ENCODE peak calls at places on chromosomes 13 and 19, in ten cellular contexts. One of them, this sample, is unnamed.

GRCh38 chr19:57651654-57651996 is 17.1 kb upstream of the ZSCAN4 start:
- DNase-seq in amygdala: no peak
- DNase-seq in nucleus accumbens: no peak
- DNase-seq in Peyer's patch: no peak
- DNase-seq in non-pigmented ciliary epithelial cell: no peak
- DNase-seq in activated CD4-positive, CD25-positive, alpha-beta regulatory T cell treated with anti-CD3 and anti-CD28 coated beads, Interleukin-2, amount 50 U/mL, for 16 hours: no peak
- DNase-seq in NCI-H748 treated with DMSO at 0.1 percent for 48 hours: no peak
- DNase-seq in AG08396: no peak
- DNase-seq in head of caudate nucleus: no peak
- DNase-seq in activated naive CD4-positive, alpha-beta T cell treated with Interleukin-2 at 50 U/mL for 16 hours: no peak
- DNase-seq in this sample: no peak

GRCh38 chr13:110283661-110284516 is 23.1 kb downstream of the COL4A1 start:
- DNase-seq in amygdala: no peak
- DNase-seq in nucleus accumbens: no peak
- DNase-seq in Peyer's patch: no peak
- DNase-seq in non-pigmented ciliary epithelial cell: no peak
- DNase-seq in activated CD4-positive, CD25-positive, alpha-beta regulatory T cell treated with anti-CD3 and anti-CD28 coated beads, Interleukin-2, amount 50 U/mL, for 16 hours: no peak
- DNase-seq in NCI-H748 treated with DMSO at 0.1 percent for 48 hours: no peak
- DNase-seq in AG08396: no peak
- DNase-seq in head of caudate nucleus: no peak
- DNase-seq in activated naive CD4-positive, alpha-beta T cell treated with Interleukin-2 at 50 U/mL for 16 hours: no peak
- DNase-seq in this sample: no peak

GRCh38 chr13:49020940-49021548 is 45.3 kb downstream of the FNDC3A start:
- DNase-seq in amygdala: no peak
- DNase-seq in nucleus accumbens: no peak
- DNase-seq in Peyer's patch: no peak
- DNase-seq in non-pigmented ciliary epithelial cell: no peak
- DNase-seq in activated CD4-positive, CD25-positive, alpha-beta regulatory T cell treated with anti-CD3 and anti-CD28 coated beads, Interleukin-2, amount 50 U/mL, for 16 hours: no peak
- DNase-seq in NCI-H748 treated with DMSO at 0.1 percent for 48 hours: no peak
- DNase-seq in AG08396: no peak
- DNase-seq in head of caudate nucleus: no peak
- DNase-seq in activated naive CD4-positive, alpha-beta T cell treated with Interleukin-2 at 50 U/mL for 16 hours: no peak
- DNase-seq in this sample: no peak

GRCh38 chr19:2050991-2051770 is at the start of gene MKNK2:
- DNase-seq in amygdala: peak; percentile 95
- DNase-seq in nucleus accumbens: peak; percentile 94
- DNase-seq in Peyer's patch: peak; percentile 97
- DNase-seq in non-pigmented ciliary epithelial cell: no peak
- DNase-seq in activated CD4-positive, CD25-positive, alpha-beta regulatory T cell treated with anti-CD3 and anti-CD28 coated beads, Interleukin-2, amount 50 U/mL, for 16 hours: peak; percentile 93
- DNase-seq in NCI-H748 treated with DMSO at 0.1 percent for 48 hours: peak; percentile 54
- DNase-seq in AG08396: peak; percentile 100
- DNase-seq in head of caudate nucleus: peak; percentile 95
- DNase-seq in activated naive CD4-positive, alpha-beta T cell treated with Interleukin-2 at 50 U/mL for 16 hours: peak; percentile 92
- DNase-seq in this sample: peak; percentile 78

GRCh38 chr19:40237791-40238190 is 11.3 kb upstream of the CCNP start:
- DNase-seq in amygdala: no peak
- DNase-seq in nucleus accumbens: no peak
- DNase-seq in Peyer's patch: no peak
- DNase-seq in non-pigmented ciliary epithelial cell: no peak
- DNase-seq in activated CD4-positive, CD25-positive, alpha-beta regulatory T cell treated with anti-CD3 and anti-CD28 coated beads, Interleukin-2, amount 50 U/mL, for 16 hours: no peak
- DNase-seq in NCI-H748 treated with DMSO at 0.1 percent for 48 hours: no peak
- DNase-seq in AG08396: no peak
- DNase-seq in head of caudate nucleus: no peak
- DNase-seq in activated naive CD4-positive, alpha-beta T cell treated with Interleukin-2 at 50 U/mL for 16 hours: no peak
- DNase-seq in this sample: no peak

GRCh38 chr19:46784262-46785053 is 3.9 kb downstream of the SLC1A5 start:
- DNase-seq in amygdala: no peak
- DNase-seq in nucleus accumbens: no peak
- DNase-seq in Peyer's patch: peak; percentile 80
- DNase-seq in non-pigmented ciliary epithelial cell: no peak
- DNase-seq in activated CD4-positive, CD25-positive, alpha-beta regulatory T cell treated with anti-CD3 and anti-CD28 coated beads, Interleukin-2, amount 50 U/mL, for 16 hours: peak; percentile 28
- DNase-seq in NCI-H748 treated with DMSO at 0.1 percent for 48 hours: no peak
- DNase-seq in AG08396: peak; percentile 79
- DNase-seq in head of caudate nucleus: no peak
- DNase-seq in activated naive CD4-positive, alpha-beta T cell treated with Interleukin-2 at 50 U/mL for 16 hours: peak; percentile 86
- DNase-seq in this sample: peak; percentile 11

GRCh38 chr13:106314417-106314816 is 221.0 kb downstream of the EFNB2 start:
- DNase-seq in amygdala: no peak
- DNase-seq in nucleus accumbens: no peak
- DNase-seq in Peyer's patch: no peak
- DNase-seq in non-pigmented ciliary epithelial cell: no peak
- DNase-seq in activated CD4-positive, CD25-positive, alpha-beta regulatory T cell treated with anti-CD3 and anti-CD28 coated beads, Interleukin-2, amount 50 U/mL, for 16 hours: no peak
- DNase-seq in NCI-H748 treated with DMSO at 0.1 percent for 48 hours: no peak
- DNase-seq in AG08396: no peak
- DNase-seq in head of caudate nucleus: no peak
- DNase-seq in activated naive CD4-positive, alpha-beta T cell treated with Interleukin-2 at 50 U/mL for 16 hours: no peak
- DNase-seq in this sample: no peak

GRCh38 chr19:3762130-3762473 is 380 bp upstream of the MRPL54 start:
- DNase-seq in amygdala: no peak
- DNase-seq in nucleus accumbens: no peak
- DNase-seq in Peyer's patch: no peak
- DNase-seq in non-pigmented ciliary epithelial cell: no peak
- DNase-seq in activated CD4-positive, CD25-positive, alpha-beta regulatory T cell treated with anti-CD3 and anti-CD28 coated beads, Interleukin-2, amount 50 U/mL, for 16 hours: no peak
- DNase-seq in NCI-H748 treated with DMSO at 0.1 percent for 48 hours: no peak
- DNase-seq in AG08396: no peak
- DNase-seq in head of caudate nucleus: no peak
- DNase-seq in activated naive CD4-positive, alpha-beta T cell treated with Interleukin-2 at 50 U/mL for 16 hours: no peak
- DNase-seq in this sample: no peak

GRCh38 chr19:33578697-33579096 is 43.1 kb upstream of the CHST8 start:
- DNase-seq in amygdala: no peak
- DNase-seq in nucleus accumbens: no peak
- DNase-seq in Peyer's patch: no peak
- DNase-seq in non-pigmented ciliary epithelial cell: no peak
- DNase-seq in activated CD4-positive, CD25-positive, alpha-beta regulatory T cell treated with anti-CD3 and anti-CD28 coated beads, Interleukin-2, amount 50 U/mL, for 16 hours: no peak
- DNase-seq in NCI-H748 treated with DMSO at 0.1 percent for 48 hours: no peak
- DNase-seq in AG08396: no peak
- DNase-seq in head of caudate nucleus: no peak
- DNase-seq in activated naive CD4-positive, alpha-beta T cell treated with Interleukin-2 at 50 U/mL for 16 hours: no peak
- DNase-seq in this sample: no peak

GRCh38 chr13:34361528-34361927 is 543.6 kb downstream of the RFC3 start:
- DNase-seq in amygdala: no peak
- DNase-seq in nucleus accumbens: no peak
- DNase-seq in Peyer's patch: no peak
- DNase-seq in non-pigmented ciliary epithelial cell: no peak
- DNase-seq in activated CD4-positive, CD25-positive, alpha-beta regulatory T cell treated with anti-CD3 and anti-CD28 coated beads, Interleukin-2, amount 50 U/mL, for 16 hours: no peak
- DNase-seq in NCI-H748 treated with DMSO at 0.1 percent for 48 hours: no peak
- DNase-seq in AG08396: no peak
- DNase-seq in head of caudate nucleus: no peak
- DNase-seq in activated naive CD4-positive, alpha-beta T cell treated with Interleukin-2 at 50 U/mL for 16 hours: no peak
- DNase-seq in this sample: no peak

GRCh38 chr19:45070214-45070613 is 6.1 kb downstream of the ZNF296 start:
- DNase-seq in amygdala: no peak
- DNase-seq in nucleus accumbens: no peak
- DNase-seq in Peyer's patch: no peak
- DNase-seq in non-pigmented ciliary epithelial cell: no peak
- DNase-seq in activated CD4-positive, CD25-positive, alpha-beta regulatory T cell treated with anti-CD3 and anti-CD28 coated beads, Interleukin-2, amount 50 U/mL, for 16 hours: no peak
- DNase-seq in NCI-H748 treated with DMSO at 0.1 percent for 48 hours: no peak
- DNase-seq in AG08396: no peak
- DNase-seq in head of caudate nucleus: no peak
- DNase-seq in activated naive CD4-positive, alpha-beta T cell treated with Interleukin-2 at 50 U/mL for 16 hours: no peak
- DNase-seq in this sample: no peak

GRCh38 chr13:110937511-110938303 is 22.8 kb upstream of the ANKRD10 start:
- DNase-seq in amygdala: no peak
- DNase-seq in nucleus accumbens: no peak
- DNase-seq in Peyer's patch: no peak
- DNase-seq in non-pigmented ciliary epithelial cell: no peak
- DNase-seq in activated CD4-positive, CD25-positive, alpha-beta regulatory T cell treated with anti-CD3 and anti-CD28 coated beads, Interleukin-2, amount 50 U/mL, for 16 hours: no peak
- DNase-seq in NCI-H748 treated with DMSO at 0.1 percent for 48 hours: no peak
- DNase-seq in AG08396: no peak
- DNase-seq in head of caudate nucleus: no peak
- DNase-seq in activated naive CD4-positive, alpha-beta T cell treated with Interleukin-2 at 50 U/mL for 16 hours: no peak
- DNase-seq in this sample: no peak

GRCh38 chr13:62337109-62337880 is 921.6 kb upstream of the PCDH20 start:
- DNase-seq in amygdala: no peak
- DNase-seq in nucleus accumbens: no peak
- DNase-seq in Peyer's patch: no peak
- DNase-seq in non-pigmented ciliary epithelial cell: no peak
- DNase-seq in activated CD4-positive, CD25-positive, alpha-beta regulatory T cell treated with anti-CD3 and anti-CD28 coated beads, Interleukin-2, amount 50 U/mL, for 16 hours: no peak
- DNase-seq in NCI-H748 treated with DMSO at 0.1 percent for 48 hours: no peak
- DNase-seq in AG08396: no peak
- DNase-seq in head of caudate nucleus: no peak
- DNase-seq in activated naive CD4-positive, alpha-beta T cell treated with Interleukin-2 at 50 U/mL for 16 hours: no peak
- DNase-seq in this sample: no peak

GRCh38 chr19:32928806-32929205 is 43.0 kb downstream of the CEP89 start:
- DNase-seq in amygdala: no peak
- DNase-seq in nucleus accumbens: no peak
- DNase-seq in Peyer's patch: no peak
- DNase-seq in non-pigmented ciliary epithelial cell: no peak
- DNase-seq in activated CD4-positive, CD25-positive, alpha-beta regulatory T cell treated with anti-CD3 and anti-CD28 coated beads, Interleukin-2, amount 50 U/mL, for 16 hours: no peak
- DNase-seq in NCI-H748 treated with DMSO at 0.1 percent for 48 hours: peak; percentile 94
- DNase-seq in AG08396: no peak
- DNase-seq in head of caudate nucleus: no peak
- DNase-seq in activated naive CD4-positive, alpha-beta T cell treated with Interleukin-2 at 50 U/mL for 16 hours: no peak
- DNase-seq in this sample: no peak

GRCh38 chr19:5632241-5632612 is 9.3 kb downstream of the SAFB start:
- DNase-seq in amygdala: no peak
- DNase-seq in nucleus accumbens: no peak
- DNase-seq in Peyer's patch: no peak
- DNase-seq in non-pigmented ciliary epithelial cell: no peak
- DNase-seq in activated CD4-positive, CD25-positive, alpha-beta regulatory T cell treated with anti-CD3 and anti-CD28 coated beads, Interleukin-2, amount 50 U/mL, for 16 hours: no peak
- DNase-seq in NCI-H748 treated with DMSO at 0.1 percent for 48 hours: no peak
- DNase-seq in AG08396: no peak
- DNase-seq in head of caudate nucleus: no peak
- DNase-seq in activated naive CD4-positive, alpha-beta T cell treated with Interleukin-2 at 50 U/mL for 16 hours: no peak
- DNase-seq in this sample: no peak

GRCh38 chr19:43464089-43464775 is 1.2 kb downstream of the LYPD3 start:
- DNase-seq in amygdala: peak; percentile 81
- DNase-seq in nucleus accumbens: peak; percentile 58
- DNase-seq in Peyer's patch: peak; percentile 84
- DNase-seq in non-pigmented ciliary epithelial cell: no peak
- DNase-seq in activated CD4-positive, CD25-positive, alpha-beta regulatory T cell treated with anti-CD3 and anti-CD28 coated beads, Interleukin-2, amount 50 U/mL, for 16 hours: no peak
- DNase-seq in NCI-H748 treated with DMSO at 0.1 percent for 48 hours: peak; percentile 81
- DNase-seq in AG08396: no peak
- DNase-seq in head of caudate nucleus: peak; percentile 69
- DNase-seq in activated naive CD4-positive, alpha-beta T cell treated with Interleukin-2 at 50 U/mL for 16 hours: peak; percentile 75
- DNase-seq in this sample: peak; percentile 65

GRCh38 chr19:56837004-56837403 is 3.5 kb downstream of the PEG3 start:
- DNase-seq in amygdala: peak; percentile 23
- DNase-seq in nucleus accumbens: peak; percentile 3
- DNase-seq in Peyer's patch: no peak
- DNase-seq in non-pigmented ciliary epithelial cell: no peak
- DNase-seq in activated CD4-positive, CD25-positive, alpha-beta regulatory T cell treated with anti-CD3 and anti-CD28 coated beads, Interleukin-2, amount 50 U/mL, for 16 hours: no peak
- DNase-seq in NCI-H748 treated with DMSO at 0.1 percent for 48 hours: no peak
- DNase-seq in AG08396: no peak
- DNase-seq in head of caudate nucleus: peak; percentile 11
- DNase-seq in activated naive CD4-positive, alpha-beta T cell treated with Interleukin-2 at 50 U/mL for 16 hours: no peak
- DNase-seq in this sample: peak; percentile 61